ENCODE peak calls at places on chromosomes 3 and 15, in four cellular contexts. S is GM12878, K is HepG2, F is K562. P is an unnamed sample.

GRCh38 chr3:17151598-17152373 is 267.0 kb downstream of the PLCL2 start:
- DNase-seq in S (peak; percentile 92), K (no peak), F (peak; percentile 74), P (no peak)

GRCh38 chr3:30700702-30701321 is 94.4 kb downstream of the TGFBR2 start:
- DNase-seq in S (no peak), K (no peak), F (no peak), P (no peak)

GRCh38 chr3:88462241-88462640 is 312.5 kb downstream of the C3orf38 start:
- DNase-seq in S (no peak), K (no peak), F (no peak), P (no peak)

GRCh38 chr3:69180869-69181591 is 58.6 kb upstream of the LMOD3 start:
- DNase-seq in S (no peak), K (peak; percentile 19), F (no peak), P (no peak)

GRCh38 chr3:75294124-75294523 is 370.0 kb upstream of the FRG2C start:
- DNase-seq in S (no peak), K (peak; percentile 2), F (peak; percentile 6), P (peak; percentile 47)

GRCh38 chr3:184242297-184242685 is 6.5 kb downstream of the ALG3 start:
- DNase-seq in S (no peak), K (no peak), F (no peak), P (no peak)

GRCh38 chr3:55622733-55623132 is 135.6 kb upstream of the WNT5A start:
- DNase-seq in S (no peak), K (no peak), F (no peak), P (no peak)

GRCh38 chr3:154943981-154944380 is 136.1 kb upstream of the MME start:
- DNase-seq in S (no peak), K (no peak), F (no peak), P (no peak)

GRCh38 chr3:66490214-66490613 is 10.6 kb downstream of the LRIG1 start:
- DNase-seq in S (no peak), K (no peak), F (no peak), P (no peak)

GRCh38 chr3:67288707-67289106 is 290.6 kb downstream of the KBTBD8 start:
- DNase-seq in S (no peak), K (no peak), F (no peak), P (no peak)

GRCh38 chr15:31280831-31281216 is 45.8 kb upstream of the KLF13 start:
- DNase-seq in S (no peak), K (no peak), F (no peak), P (no peak)

GRCh38 chr15:77575203-77575934 is 57.3 kb downstream of the LINGO1 start:
- DNase-seq in S (no peak), K (no peak), F (no peak), P (no peak)

DNA sequence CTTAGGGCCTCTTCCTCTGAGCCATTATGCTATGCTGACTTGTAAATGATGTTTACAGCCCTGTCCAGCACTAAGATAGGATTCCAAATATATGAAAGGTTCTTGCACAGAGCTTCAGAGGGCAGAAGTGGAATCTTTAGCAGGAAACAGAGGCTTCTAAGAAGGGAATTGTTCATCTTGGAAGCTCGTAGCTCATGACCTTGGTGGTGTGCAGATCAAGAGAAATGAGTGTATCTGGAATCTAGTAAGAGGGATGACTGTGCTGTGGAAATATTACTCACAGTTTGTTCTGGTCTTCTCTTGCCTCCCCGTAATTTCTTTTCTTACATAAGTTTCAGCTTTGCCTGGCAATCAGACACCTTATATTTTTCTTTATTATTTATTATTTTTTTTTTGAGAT is 175.8 kb downstream of the SPATA16 start:
- DNase-seq in S (no peak), K (no peak), F (no peak), P (no peak)
- TF ChIP-seq BHLHE40 in S (no peak), K (no peak), F (no peak), P (no peak)

GRCh38 chr3:126152931-126153694 is 27.3 kb downstream of the ALDH1L1 start:
- DNase-seq in S (no peak), K (no peak), F (no peak), P (no peak)

GRCh38 chr3:126154391-126155279 is 25.8 kb downstream of the ALDH1L1 start:
- DNase-seq in S (no peak), K (no peak), F (no peak), P (no peak)

GRCh38 chr3:126155280-126155640 is 25.1 kb downstream of the ALDH1L1 start:
- DNase-seq in S (no peak), K (no peak), F (no peak), P (no peak)

GRCh38 chr3:126152458-126152857 is 27.9 kb downstream of the ALDH1L1 start:
- DNase-seq in S (no peak), K (no peak), F (no peak), P (no peak)

DNA sequence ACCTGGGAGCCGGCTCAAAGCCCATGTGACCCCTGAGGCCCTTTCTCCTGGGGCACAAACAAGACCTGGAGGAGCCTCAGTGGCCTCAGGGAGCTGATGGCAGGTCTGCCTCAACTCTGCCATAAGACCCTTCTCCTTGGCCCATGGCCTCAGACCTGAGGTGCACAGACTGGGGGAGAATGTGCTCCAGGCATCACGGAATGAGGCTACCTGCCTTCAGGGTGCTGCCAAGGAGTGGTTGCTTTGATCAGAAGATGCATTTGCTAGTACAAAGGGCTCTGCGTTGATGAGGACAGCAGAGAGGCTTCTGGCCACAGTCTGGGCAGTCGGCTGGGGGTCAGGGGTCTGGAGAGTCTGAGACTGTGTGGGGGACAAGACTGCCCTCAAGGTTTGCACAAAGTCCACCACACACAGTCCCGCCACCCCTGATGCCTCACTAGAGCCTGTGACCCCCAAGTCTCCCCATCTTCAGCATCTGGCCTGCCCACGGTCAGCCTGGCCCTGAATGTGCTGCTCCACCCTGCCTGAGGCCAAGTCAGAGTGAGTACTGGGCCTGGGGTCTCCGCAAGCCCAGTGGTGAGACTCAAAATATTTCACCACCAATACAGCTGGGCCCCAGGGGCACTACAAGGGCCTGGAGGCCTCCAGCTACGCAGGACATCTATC is 26.6 kb downstream of the ALDH1L1 start:
- DNase-seq in S (no peak), K (no peak), F (no peak), P (no peak)
- TF ChIP-seq SP1 in S (no peak), K (no peak), F (no peak), P (no peak)

GRCh38 chr3:194877311-194878119 is 191.8 kb downstream of the FAM43A start:
- DNase-seq in S (no peak), K (peak; percentile 47), F (no peak), P (no peak)
- TF ChIP-seq BHLHE40 in S (no peak), K (no peak), F (no peak), P (no peak)

GRCh38 chr15:39770748-39771689 is 11.6 kb downstream of the FSIP1 start:
- DNase-seq in S (no peak), K (no peak), F (no peak), P (no peak)

DNA sequence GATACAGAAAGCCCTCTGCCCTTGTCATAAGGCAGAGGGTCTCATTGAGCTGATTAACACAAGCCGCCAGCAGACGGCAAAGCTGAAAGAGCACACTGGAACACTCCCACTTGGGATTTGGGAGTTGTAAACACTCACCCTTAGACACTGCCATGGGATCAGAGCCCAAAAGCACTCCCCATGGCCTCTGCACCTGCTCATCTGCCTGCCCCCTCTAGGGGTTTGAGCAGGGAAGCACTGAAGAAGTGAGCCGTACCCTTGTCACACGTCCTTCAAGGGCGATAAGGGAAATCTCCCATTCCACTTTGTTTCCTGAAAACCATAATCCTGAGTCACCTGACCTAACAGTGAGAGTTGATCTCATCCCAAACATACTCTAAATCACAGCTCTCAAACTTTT is 14.7 kb downstream of the FSIP1 start:
- DNase-seq in S (no peak), K (no peak), F (no peak), P (no peak)
- TF ChIP-seq SP1 in S (no peak), K (no peak), F (no peak), P (no peak)

DNA sequence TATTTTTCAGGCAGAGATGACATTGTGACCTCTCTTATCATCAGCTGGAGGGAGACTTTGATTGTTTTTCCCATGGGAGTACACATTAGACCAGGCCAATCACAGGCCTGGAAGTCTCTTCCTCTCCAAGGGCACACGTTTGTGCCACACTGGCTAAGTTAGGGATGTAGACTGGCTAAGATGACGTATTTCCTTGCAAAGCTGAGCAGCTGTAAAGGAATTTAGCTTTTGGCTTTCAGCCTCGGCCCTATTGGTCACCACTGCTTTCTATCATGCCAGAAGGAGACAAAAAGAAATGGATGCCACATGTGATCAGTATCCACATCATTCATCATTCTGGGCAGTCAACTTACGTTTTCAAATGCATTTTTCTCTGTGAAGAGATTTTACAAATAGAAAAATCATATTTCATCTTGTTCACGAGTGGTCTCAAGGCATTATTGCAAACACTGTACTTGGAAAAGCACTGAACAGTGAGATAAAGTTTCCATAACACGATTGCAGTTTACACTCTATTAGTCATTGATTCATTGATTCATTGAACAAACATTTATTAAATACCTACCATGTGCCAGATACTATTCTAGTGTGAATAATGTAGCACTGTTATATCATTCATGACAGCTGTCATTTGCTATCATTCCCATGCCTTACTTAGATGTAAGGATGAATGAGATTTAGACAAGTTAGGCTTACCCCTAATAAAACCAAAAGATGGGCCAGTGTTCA is 27.0 kb upstream of the RNF7 start:
- DNase-seq in S (no peak), K (no peak), F (no peak), P (no peak)
- TF ChIP-seq BHLHE40 in S (no peak), K (no peak), F (no peak), P (no peak)

DNA sequence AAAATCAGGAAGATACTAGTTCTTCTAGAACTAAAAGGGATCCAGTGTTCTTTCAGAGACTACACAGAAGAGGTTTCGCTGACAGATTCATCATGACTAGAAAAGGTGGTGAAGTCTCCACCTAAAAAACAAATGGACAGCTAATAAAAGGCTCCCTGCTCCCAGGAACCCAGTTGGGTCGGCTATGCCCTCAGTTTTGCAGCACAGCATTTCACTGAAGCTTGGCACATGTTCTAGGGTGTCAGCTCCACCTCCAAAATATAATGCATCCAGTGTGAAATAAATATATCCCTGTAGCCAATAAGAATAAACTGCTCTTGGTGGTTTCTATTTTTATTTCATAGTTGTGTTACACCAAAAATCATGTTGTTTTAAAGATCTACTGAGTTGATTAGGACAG is 55.0 kb downstream of the ZIC4 start:
- DNase-seq in S (no peak), K (no peak), F (no peak), P (no peak)
- TF ChIP-seq SP1 in S (no peak), K (no peak), F (no peak), P (no peak)

GRCh38 chr15:85456798-85457197 is 76.4 kb downstream of the AKAP13 start:
- DNase-seq in S (no peak), K (no peak), F (no peak), P (no peak)

GRCh38 chr15:85458764-85459163 is 78.4 kb downstream of the AKAP13 start:
- DNase-seq in S (no peak), K (no peak), F (no peak), P (no peak)

GRCh38 chr15:85454403-85454802 is 74.0 kb downstream of the AKAP13 start:
- DNase-seq in S (no peak), K (no peak), F (no peak), P (no peak)

GRCh38 chr15:85455851-85456250 is 75.4 kb downstream of the AKAP13 start:
- DNase-seq in S (no peak), K (no peak), F (no peak), P (no peak)

DNA sequence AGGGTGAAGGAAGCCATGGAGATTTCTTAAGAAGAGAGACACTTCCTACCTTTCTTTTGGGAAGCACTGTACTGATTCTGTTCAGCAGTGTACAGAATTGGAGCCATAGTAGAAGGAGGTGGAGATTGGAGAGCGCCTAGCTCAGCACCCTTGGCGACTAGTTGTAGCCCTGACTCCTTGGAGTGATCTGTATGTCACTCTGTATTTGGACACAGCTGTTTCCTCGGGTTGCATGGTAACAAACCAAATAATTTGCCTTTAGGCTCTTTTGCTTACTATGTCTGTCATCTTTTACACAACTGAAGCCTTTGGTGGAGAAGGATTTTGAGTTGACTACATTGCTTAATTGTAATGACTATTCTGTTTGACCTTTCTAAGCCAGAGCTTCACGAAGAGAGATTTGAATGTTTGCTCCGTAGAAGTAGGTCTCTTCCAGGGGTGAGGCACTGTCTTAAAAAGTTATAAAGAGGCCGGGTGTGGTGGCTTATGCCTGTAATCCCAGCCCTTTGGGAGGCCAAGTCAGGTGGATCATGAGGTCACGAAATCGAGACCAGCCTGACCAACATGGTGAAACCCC is 77.1 kb downstream of the AKAP13 start:
- DNase-seq in S (peak; percentile 73), K (no peak), F (no peak), P (no peak)
- TF ChIP-seq BHLHE40 in S (no peak), K (no peak), F (no peak), P (no peak)